ENCODE peak calls at places on chromosomes 3 and 15, in seven cellular contexts. B, Y, A, P, D, X and E are unnamed samples.

GRCh38 chr3:119810018-119810435 is 28.1 kb downstream of the NR1I2 start:
- DNase-seq in B (no peak), Y (peak; percentile 64), A (no peak), P (peak; percentile 27), D (peak; percentile 62), X (no peak), E (peak; percentile 23)

GRCh38 chr3:15097889-15098288 is 1.1 kb downstream of the RBSN start:
- DNase-seq in B (no peak), Y (no peak), A (peak; percentile 40), P (peak; percentile 27), D (peak; percentile 49), X (peak; percentile 59), E (no peak)

GRCh38 chr3:157608006-157608405 is 104.8 kb upstream of the VEPH1 start:
- DNase-seq in B (no peak), Y (no peak), A (no peak), P (no peak), D (no peak), X (no peak), E (no peak)

GRCh38 chr15:74752486-74753395 is 4.1 kb downstream of the CYP1A2 start:
- DNase-seq in B (no peak), Y (no peak), A (peak; percentile 65), P (no peak), D (peak; percentile 70), X (no peak), E (no peak)

GRCh38 chr15:41417418-41417811 is 520 bp downstream of the RTF1 start:
- DNase-seq in B (peak; percentile 70), Y (peak; percentile 64), A (peak; percentile 8), P (no peak), D (peak; percentile 69), X (peak; percentile 42), E (peak; percentile 65)

GRCh38 chr3:176526942-176527341 is 670.3 kb downstream of the TBL1XR1 start:
- DNase-seq in B (no peak), Y (no peak), A (no peak), P (no peak), D (no peak), X (no peak), E (no peak)

GRCh38 chr3:64939309-64939708 is 251.5 kb upstream of the ADAMTS9 start:
- DNase-seq in B (no peak), Y (no peak), A (no peak), P (no peak), D (no peak), X (no peak), E (no peak)

GRCh38 chr3:100411091-100411982 is 10.0 kb downstream of the LNP1 start:
- DNase-seq in B (no peak), Y (no peak), A (no peak), P (no peak), D (no peak), X (no peak), E (no peak)

GRCh38 chr15:99307735-99308134 is 56.5 kb downstream of the LRRC28 start:
- DNase-seq in B (no peak), Y (no peak), A (no peak), P (no peak), D (no peak), X (no peak), E (no peak)

GRCh38 chr3:115325539-115325938 is 178.5 kb upstream of the ZBTB20 start:
- DNase-seq in B (peak; percentile 78), Y (peak; percentile 90), A (peak; percentile 46), P (peak; percentile 56), D (peak; percentile 62), X (peak; percentile 4), E (peak; percentile 67)

GRCh38 chr3:115974940-115975339 is 351.6 kb downstream of the GAP43 start:
- DNase-seq in B (no peak), Y (no peak), A (no peak), P (no peak), D (no peak), X (no peak), E (no peak)

GRCh38 chr15:57922780-57923179 is 142.7 kb downstream of the ALDH1A2 start:
- DNase-seq in B (no peak), Y (no peak), A (peak; percentile 68), P (no peak), D (no peak), X (no peak), E (no peak)

GRCh38 chr3:106119691-106120090 is 250.9 kb upstream of the CBLB start:
- DNase-seq in B (no peak), Y (peak; percentile 13), A (peak; percentile 34), P (no peak), D (peak; percentile 89), X (no peak), E (no peak)

GRCh38 chr3:117563063-117563462 is 853.5 kb downstream of the TUSC7 start:
- DNase-seq in B (no peak), Y (no peak), A (no peak), P (no peak), D (no peak), X (no peak), E (peak; percentile 11)

GRCh38 chr15:67820992-67821783 is 4.1 kb upstream of the SKOR1 start:
- DNase-seq in B (peak; percentile 89), Y (peak; percentile 79), A (peak; percentile 22), P (no peak), D (peak; percentile 66), X (no peak), E (peak; percentile 85)

GRCh38 chr3:53375019-53375418 is 27.7 kb upstream of the DCP1A start:
- DNase-seq in B (peak; percentile 85), Y (peak; percentile 88), A (peak; percentile 74), P (peak; percentile 49), D (peak; percentile 58), X (peak; percentile 61), E (peak; percentile 90)

GRCh38 chr3:50655009-50655830 is 19.5 kb upstream of the DOCK3 start:
- DNase-seq in B (no peak), Y (no peak), A (no peak), P (no peak), D (peak; percentile 64), X (no peak), E (no peak)

GRCh38 chr3:5071061-5071460 is 51.0 kb upstream of the ARL8B start:
- DNase-seq in B (no peak), Y (no peak), A (no peak), P (no peak), D (peak; percentile 88), X (no peak), E (peak; percentile 38)

GRCh38 chr3:54817628-54818027 is 110.2 kb downstream of the LRTM1 start:
- DNase-seq in B (no peak), Y (no peak), A (no peak), P (no peak), D (peak; percentile 9), X (no peak), E (no peak)

GRCh38 chr3:189227249-189227648 is 55.5 kb downstream of the TPRG1 start:
- DNase-seq in B (no peak), Y (no peak), A (no peak), P (no peak), D (no peak), X (no peak), E (no peak)

GRCh38 chr15:63439536-63440264 is 58.1 kb upstream of the CA12 start:
- DNase-seq in B (no peak), Y (no peak), A (peak; percentile 67), P (no peak), D (peak; percentile 76), X (no peak), E (no peak)

GRCh38 chr3:140553591-140553990 is 124.3 kb upstream of the TRIM42 start:
- DNase-seq in B (no peak), Y (peak; percentile 4), A (no peak), P (no peak), D (no peak), X (no peak), E (no peak)

GRCh38 chr3:183812746-183813445 is 12.5 kb downstream of the MAP6D1 start:
- DNase-seq in B (no peak), Y (no peak), A (no peak), P (no peak), D (no peak), X (no peak), E (no peak)

GRCh38 chr3:119258915-119259314 is 18.2 kb upstream of the B4GALT4 start:
- DNase-seq in B (no peak), Y (no peak), A (no peak), P (peak; percentile 28), D (no peak), X (peak; percentile 33), E (no peak)

GRCh38 chr3:116141724-116142123 is 303.6 kb downstream of the LSAMP start:
- DNase-seq in B (no peak), Y (no peak), A (peak; percentile 9), P (no peak), D (no peak), X (no peak), E (no peak)

GRCh38 chr15:69600556-69601085 is 148.0 kb downstream of the RPLP1 start:
- DNase-seq in B (no peak), Y (no peak), A (no peak), P (no peak), D (no peak), X (no peak), E (no peak)
- H4K20me1 ChIP-seq in B (no peaks in the 10 kb centered on the region), Y (no peaks in the 10 kb centered on the region), A (no peaks in the 10 kb centered on the region), P (no peaks in the 10 kb centered on the region), D (no peaks in the 10 kb centered on the region), X (no peaks in the 10 kb centered on the region), E (no peaks in the 10 kb centered on the region)

DNA sequence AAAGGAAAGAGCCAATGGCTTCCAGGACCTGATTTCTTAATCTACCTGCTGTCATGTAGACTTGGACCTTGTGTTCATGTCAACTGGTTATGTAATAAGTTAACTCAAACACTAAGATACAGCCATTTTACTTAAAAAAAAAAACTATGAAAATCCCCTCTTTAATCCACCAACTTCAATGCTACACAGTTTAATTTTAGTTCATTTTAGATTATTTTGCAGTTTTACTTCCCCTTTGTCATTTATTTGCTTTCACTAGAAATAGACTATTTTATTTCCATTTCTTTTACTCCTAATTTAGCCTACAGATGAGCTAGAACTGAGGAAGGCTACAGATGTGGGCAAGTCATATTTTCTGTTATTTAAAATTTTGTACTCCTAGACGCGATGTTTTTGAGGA is 10.7 kb upstream of the DNAJC13 start:
- DNase-seq in B (no peak), Y (no peak), A (no peak), P (no peak), D (no peak), X (no peak), E (no peak)
- TF ChIP-seq EZH2phosphoT487 in B (no peak), Y (no peak), A (no peak), P (no peak), D (no peak), X (no peak), E (no peak)

GRCh38 chr3:47079432-47079831 is 84.5 kb downstream of the SETD2 start:
- DNase-seq in B (no peak), Y (no peak), A (no peak), P (no peak), D (no peak), X (no peak), E (no peak)

GRCh38 chr3:47070770-47071169 is 91.3 kb downstream of the NBEAL2 start:
- DNase-seq in B (no peak), Y (no peak), A (no peak), P (no peak), D (no peak), X (no peak), E (no peak)

GRCh38 chr3:47073685-47074084 is 90.2 kb downstream of the SETD2 start:
- DNase-seq in B (no peak), Y (no peak), A (no peak), P (no peak), D (no peak), X (no peak), E (no peak)
- H4K20me1 ChIP-seq in B (no peaks in the 10 kb centered on the region), Y (peaks cover 13% of the 10 kb centered on the region), A (peaks cover 4% of the 10 kb centered on the region), P (no peaks in the 10 kb centered on the region), D (no peaks in the 10 kb centered on the region), X (no peaks in the 10 kb centered on the region), E (no peaks in the 10 kb centered on the region)

DNA sequence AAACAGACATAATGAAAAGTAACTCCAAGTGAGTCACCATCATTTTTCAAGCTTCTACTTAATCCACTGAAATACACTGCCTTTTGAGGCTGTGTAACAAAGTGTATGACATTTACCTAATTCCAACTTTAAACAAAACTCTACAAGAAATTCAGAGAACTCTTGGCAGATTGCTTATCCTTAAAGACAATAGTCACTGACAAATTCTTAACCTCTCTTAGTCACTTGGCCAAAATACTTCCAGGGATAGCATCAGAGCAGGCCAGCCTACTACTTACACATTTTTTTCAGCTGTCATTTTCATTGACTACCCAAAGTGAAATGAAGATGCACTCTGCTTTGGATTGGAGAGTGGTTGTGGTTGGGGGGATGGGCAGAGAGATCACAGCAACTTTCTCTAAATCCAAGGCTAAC is 3.6 kb downstream of the WWTR1 start:
- DNase-seq in B (no peak), Y (no peak), A (peak; percentile 64), P (no peak), D (peak; percentile 84), X (no peak), E (no peak)
- TF ChIP-seq EZH2phosphoT487 in B (no peak), Y (no peak), A (no peak), P (no peak), D (no peak), X (no peak), E (no peak)